ENCODE peak calls at places on chromosome 3, in five cellular contexts. G is mammary epithelial cell, V is heart left ventricle, F is neural progenitor cell, Z is brain microvascular endothelial cell. J is an unnamed sample.

GRCh38 chr3:186974824-186975281 is 44.5 kb downstream of the ST6GAL1 start:
- DNase-seq in V (no peak), G (no peak), Z (no peak), F (no peak), J (no peak)

GRCh38 chr3:139588450-139588849 is 48.9 kb upstream of the RBP1 start:
- DNase-seq in F (peak), G (peak), V (no peak), Z (no peak), J (no peak)

GRCh38 chr3:72993391-72993790 is 3.2 kb upstream of the PPP4R2 start:
- DNase-seq in G (no peak), V (no peak), Z (no peak), F (no peak), J (no peak)

GRCh38 chr3:120349819-120350125 is 618 bp upstream of the LRRC58 start:
- DNase-seq in Z (no peak), V (no peak), G (no peak), F (no peak), J (no peak)

GRCh38 chr3:157274644-157275137 is 114.7 kb upstream of the CCNL1 start:
- DNase-seq in G (peak), V (no peak), F (no peak), Z (no peak), J (no peak)

GRCh38 chr3:129829640-129830039 is 63.9 kb downstream of the TMCC1 start:
- DNase-seq in V (no peak), F (peak), G (peak), Z (peak), J (peak)

GRCh38 chr3:73746610-73747009 is 121.9 kb upstream of the PDZRN3 start:
- DNase-seq in F (no peak), Z (no peak), G (peak), V (no peak), J (no peak)

GRCh38 chr3:23873941-23874340 is 42.8 kb downstream of the NKIRAS1 start:
- DNase-seq in G (no peak), Z (no peak), V (no peak), F (no peak), J (no peak)

GRCh38 chr3:192888121-192888520 is 29.5 kb downstream of the MB21D2 start:
- DNase-seq in V (no peak), F (no peak), G (no peak), Z (no peak), J (no peak)

GRCh38 chr3:155326901-155327300 is 33.4 kb upstream of the STRIT1 start:
- DNase-seq in Z (no peak), G (no peak), F (no peak), V (no peak), J (no peak)

GRCh38 chr3:194928831-194929594 is 243.3 kb downstream of the FAM43A start:
- DNase-seq in V (no peak), Z (no peak), G (no peak), F (peak), J (no peak)
- TF ChIP-seq CTCF in V (peak), Z (peak), G (peak), F (peak), J (peak)

GRCh38 chr3:3801510-3801841 is 2.2 kb downstream of the LRRN1 start:
- DNase-seq in G (no peak), Z (no peak), V (no peak), F (peak), J (no peak)
- H3K4me3 ChIP-seq in G (no peak), Z (no peak), V (no peak), F (peak), J (no peak)

GRCh38 chr3:12822725-12823373 is 18.5 kb downstream of the RPL32 start:
- DNase-seq in Z (peak), F (no peak), V (no peak), G (no peak), J (no peak)
- TF ChIP-seq CTCF in Z (peak), F (peak), V (no peak), G (peak), J (peak)

DNA sequence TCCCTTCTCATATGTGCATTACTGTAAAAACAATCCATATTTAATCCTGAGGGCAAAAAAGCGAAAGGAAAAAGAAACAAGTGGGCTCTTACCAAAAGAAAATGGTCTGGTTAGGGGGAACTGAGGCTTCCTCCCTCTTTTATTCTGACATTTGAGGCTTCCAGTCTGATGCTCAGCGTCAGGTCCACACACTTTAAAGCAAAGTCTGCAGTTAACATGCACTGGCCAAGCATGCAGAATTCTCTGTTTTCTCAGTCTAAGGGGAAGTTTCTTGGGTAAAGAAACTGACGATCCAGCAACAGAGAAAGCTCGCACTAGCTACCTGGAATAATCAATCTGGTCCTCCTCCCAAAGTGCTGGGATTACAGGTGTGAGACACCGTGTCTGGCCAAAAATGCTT is 36.3 kb upstream of the TRIM59 start:
- DNase-seq in G (no peak), Z (no peak), F (no peak), V (no peak), J (no peak)
- H3K4me3 ChIP-seq in G (no peak), Z (peak), F (no peak), V (peak), J (peak)

J was measured in AG04450.